ENCODE peak calls at places on chromosomes 1 and 21, in ten cellular contexts. N is epithelial cell of esophagus, E is T-helper 1 cell, U is fibroblast of mammary gland, S is Kasumi-1, G is cardiac septum, F is AG08396, Z is fibroblast of the aortic adventitia, R is HFFc6, D is posterior cingulate gyrus. C is an unnamed sample.

GRCh38 chr21:21688877-21689276 is 690.7 kb downstream of the NCAM2 start:
- DNase-seq in N (no peak), E (no peak), U (peak; percentile 50), S (peak; percentile 44), G (no peak), F (no peak), Z (peak; percentile 6), R (peak; percentile 36), D (no peak), C (no peak)

GRCh38 chr1:38029081-38029681 is 16.6 kb downstream of the UTP11 start:
- DNase-seq in N (no peak), E (no peak), U (peak; percentile 44), S (no peak), G (peak; percentile 68), F (no peak), Z (no peak), R (no peak), D (no peak), C (no peak)

GRCh38 chr1:37096523-37096922 is 62.2 kb upstream of the GRIK3 start:
- DNase-seq in N (no peak), E (no peak), U (no peak), S (no peak), G (no peak), F (no peak), Z (no peak), R (no peak), D (no peak), C (no peak)

GRCh38 chr1:92909321-92909720 is 51.9 kb downstream of the DIPK1A start:
- DNase-seq in N (peak; percentile 97), E (no peak), U (peak; percentile 98), S (no peak), G (no peak), F (peak; percentile 76), Z (peak; percentile 64), R (peak; percentile 97), D (peak; percentile 36), C (peak; percentile 43)

GRCh38 chr1:16351449-16351993 is 759 bp downstream of the FBXO42 start:
- DNase-seq in N (peak; percentile 39), E (no peak), U (peak; percentile 34), S (peak; percentile 42), G (no peak), F (no peak), Z (peak; percentile 48), R (no peak), D (no peak), C (peak; percentile 46)

GRCh38 chr1:198265073-198265661 is 108.4 kb downstream of the NEK7 start:
- DNase-seq in N (peak; percentile 9), E (no peak), U (no peak), S (peak; percentile 6), G (no peak), F (no peak), Z (peak; percentile 31), R (peak; percentile 64), D (no peak), C (peak; percentile 34)

GRCh38 chr1:206941766-206942418 is 4.4 kb downstream of the PIGR start:
- DNase-seq in N (no peak), E (no peak), U (no peak), S (no peak), G (no peak), F (no peak), Z (no peak), R (no peak), D (no peak), C (no peak)

GRCh38 chr1:223137402-223138100 is 5.5 kb downstream of the TLR5 start:
- DNase-seq in N (peak; percentile 84), E (no peak), U (peak; percentile 81), S (no peak), G (no peak), F (peak; percentile 63), Z (peak; percentile 87), R (peak; percentile 30), D (no peak), C (peak; percentile 80)

GRCh38 chr1:194294006-194294405 is 1107.6 kb upstream of the B3GALT2 start:
- DNase-seq in N (no peak), E (no peak), U (no peak), S (no peak), G (peak; percentile 75), F (no peak), Z (no peak), R (no peak), D (no peak), C (no peak)

GRCh38 chr1:209675567-209676154 is 449 bp downstream of the G0S2 start:
- DNase-seq in N (peak; percentile 25), E (no peak), U (no peak), S (no peak), G (peak; percentile 83), F (peak; percentile 45), Z (peak; percentile 32), R (no peak), D (peak; percentile 34), C (peak; percentile 22)

GRCh38 chr1:89633745-89634625 is 1.1 kb downstream of the LRRC8C start:
- DNase-seq in N (peak; percentile 44), E (no peak), U (peak; percentile 35), S (peak; percentile 26), G (no peak), F (peak; percentile 41), Z (peak; percentile 57), R (peak; percentile 12), D (peak; percentile 18), C (no peak)

GRCh38 chr1:114559356-114559755 is 22.1 kb downstream of the BCAS2 start:
- DNase-seq in N (no peak), E (no peak), U (no peak), S (peak; percentile 9), G (no peak), F (no peak), Z (no peak), R (no peak), D (no peak), C (no peak)

GRCh38 chr1:201463071-201463552 is 5.9 kb downstream of the PHLDA3 start:
- DNase-seq in N (peak; percentile 67), E (no peak), U (peak; percentile 44), S (no peak), G (no peak), F (no peak), Z (no peak), R (no peak), D (peak; percentile 56), C (peak; percentile 92)

GRCh38 chr1:222020553-222020952 is 278.7 kb upstream of the DUSP10 start:
- DNase-seq in N (no peak), E (no peak), U (no peak), S (no peak), G (no peak), F (no peak), Z (no peak), R (no peak), D (no peak), C (no peak)

GRCh38 chr1:6475381-6476133 is 9.6 kb upstream of the TNFRSF25 start:
- DNase-seq in N (peak; percentile 58), E (peak; percentile 60), U (peak; percentile 20), S (peak; percentile 29), G (peak; percentile 89), F (peak; percentile 85), Z (peak; percentile 25), R (peak; percentile 11), D (peak; percentile 65), C (no peak)

GRCh38 chr1:31062867-31063380 is 2.6 kb downstream of the PUM1 start:
- DNase-seq in N (no peak), E (no peak), U (no peak), S (no peak), G (no peak), F (no peak), Z (no peak), R (no peak), D (no peak), C (peak; percentile 6)

GRCh38 chr1:150575072-150575489 is 4.3 kb downstream of the MCL1 start:
- DNase-seq in N (no peak), E (no peak), U (no peak), S (no peak), G (no peak), F (no peak), Z (no peak), R (no peak), D (no peak), C (no peak)

GRCh38 chr1:112402682-112403643 is 6.9 kb downstream of the CTTNBP2NL start:
- DNase-seq in N (no peak), E (no peak), U (peak; percentile 41), S (no peak), G (no peak), F (no peak), Z (no peak), R (no peak), D (no peak), C (no peak)

GRCh38 chr1:225888898-225889690 is at the start of gene LEFTY1:
- DNase-seq in N (no peak), E (no peak), U (no peak), S (no peak), G (no peak), F (no peak), Z (no peak), R (no peak), D (no peak), C (no peak)

GRCh38 chr1:33258788-33259274 is 2.5 kb downstream of the ZNF362 start:
- DNase-seq in N (no peak), E (no peak), U (no peak), S (no peak), G (no peak), F (no peak), Z (no peak), R (no peak), D (no peak), C (no peak)

GRCh38 chr21:14259669-14260458 is 43.9 kb downstream of the RBM11 start:
- DNase-seq in N (peak; percentile 70), E (peak; percentile 12), U (peak; percentile 56), S (peak; percentile 78), G (no peak), F (peak; percentile 41), Z (peak; percentile 60), R (peak; percentile 33), D (no peak), C (peak; percentile 84)

GRCh38 chr1:20660363-20661234 is 570 bp downstream of the DDOST start:
- DNase-seq in N (peak; percentile 14), E (no peak), U (no peak), S (no peak), G (no peak), F (peak; percentile 28), Z (peak; percentile 9), R (no peak), D (no peak), C (no peak)

GRCh38 chr1:33763406-33763805 is 100.5 kb upstream of the HMGB4 start:
- DNase-seq in N (peak; percentile 47), E (no peak), U (peak; percentile 83), S (no peak), G (no peak), F (peak; percentile 41), Z (peak; percentile 29), R (peak; percentile 59), D (no peak), C (no peak)

GRCh38 chr1:41741244-41741643 is 177.5 kb downstream of the HIVEP3 start:
- DNase-seq in N (no peak), E (no peak), U (no peak), S (no peak), G (no peak), F (no peak), Z (no peak), R (no peak), D (no peak), C (no peak)

GRCh38 chr1:66415326-66415725 is 118.6 kb upstream of the SGIP1 start:
- DNase-seq in N (no peak), E (no peak), U (no peak), S (no peak), G (no peak), F (no peak), Z (no peak), R (no peak), D (no peak), C (no peak)

GRCh38 chr1:247548092-247548491 is 842 bp upstream of the GCSAML start:
- DNase-seq in N (no peak), E (no peak), U (no peak), S (peak; percentile 70), G (no peak), F (no peak), Z (no peak), R (no peak), D (no peak), C (no peak)

GRCh38 chr21:15706686-15707085 is 23.1 kb upstream of the USP25 start:
- DNase-seq in N (peak; percentile 98), E (no peak), U (peak; percentile 99), S (peak; percentile 6), G (no peak), F (peak; percentile 75), Z (peak; percentile 100), R (peak; percentile 88), D (no peak), C (no peak)

GRCh38 chr1:80915491-80915890 is 885.2 kb upstream of the ADGRL2 start:
- DNase-seq in N (no peak), E (no peak), U (no peak), S (no peak), G (no peak), F (no peak), Z (no peak), R (no peak), D (no peak), C (no peak)

C was measured in pons.